ENCODE peak calls at places on chromosomes 1 and 21, in ten cellular contexts. O is hepatic stellate cell; F is Right ventricle myocardium superior; V is stimulated activated CD4-positive, alpha-beta T cell treated with anti-CD3 and anti-CD28 coated beads, Interleukin-1b, Interleukin-23, amount 100 ng/mL, for 1 hour; L is omental fat pad; Y is RPMI8226; N is GM23248; A is activated effector memory CD4-positive, alpha-beta T cell treated with anti-CD3 and anti-CD28 coated beads, Interleukin-2, amount 50 U/mL, for 16 hours; X is GM23338; D is C1 segment of cervical spinal cord. E is an unnamed sample.

GRCh38 chr1:29415156-29415830 is 179.0 kb downstream of the PTPRU start:
- DNase-seq in O (no peak), F (no peak), V (no peak), L (no peak), Y (peak), N (no peak), A (no peak), X (peak), D (no peak), E (no peak)

GRCh38 chr1:150576794-150577556 is 2.4 kb downstream of the MCL1 start:
- DNase-seq in O (no peak), F (no peak), V (no peak), L (no peak), Y (no peak), N (peak), A (no peak), X (peak), D (no peak), E (no peak)

GRCh38 chr1:90393025-90393424 is 324.1 kb downstream of the BARHL2 start:
- DNase-seq in O (no peak), F (no peak), V (no peak), L (no peak), Y (no peak), N (no peak), A (no peak), X (no peak), D (no peak), E (no peak)

GRCh38 chr1:232599178-232600041 is 30.5 kb downstream of the SIPA1L2 start:
- DNase-seq in O (no peak), F (no peak), V (no peak), L (no peak), Y (peak), N (peak), A (no peak), X (no peak), D (no peak), E (no peak)

GRCh38 chr1:85325920-85326319 is 49.5 kb upstream of the BCL10 start:
- DNase-seq in O (no peak), F (no peak), V (no peak), L (no peak), Y (no peak), N (no peak), A (no peak), X (no peak), D (no peak), E (no peak)

GRCh38 chr1:1899266-1899966 is 8.5 kb upstream of the GNB1 start:
- DNase-seq in O (no peak), F (no peak), V (no peak), L (no peak), Y (peak), N (no peak), A (no peak), X (no peak), D (no peak), E (no peak)

GRCh38 chr21:26506951-26507350 is 66.1 kb downstream of the CYYR1 start:
- DNase-seq in O (peak), F (no peak), V (no peak), L (no peak), Y (no peak), N (peak), A (no peak), X (no peak), D (no peak), E (peak)

GRCh38 chr1:222370911-222371717 is 176.8 kb downstream of the HHIPL2 start:
- DNase-seq in O (peak), F (no peak), V (no peak), L (no peak), Y (no peak), N (peak), A (no peak), X (no peak), D (no peak), E (no peak)

GRCh38 chr1:197598935-197599334 is 176.3 kb downstream of the DENND1B start:
- DNase-seq in O (no peak), F (no peak), V (no peak), L (no peak), Y (no peak), N (no peak), A (no peak), X (no peak), D (no peak), E (no peak)

E was measured in Panc1.